ENCODE peak calls at places on chromosome 15, in five cellular contexts. S is endothelial cell of umbilical vein, B is PC-9, F is uterus, O is hepatocyte. N is an unnamed sample. For H3K9me3 and H3K4me1, the result is how much of the 10 kb centered on the place peaks cover.

GRCh38 chr15:40190591-40190990 is 29.7 kb downstream of the BUB1B start:
- DNase-seq in O (no peak), B (no peak), F (no peak), S (peak), N (no peak)

GRCh38 chr15:44207643-44208042 is 12.6 kb upstream of the FRMD5 start:
- DNase-seq in S (peak), B (no peak), O (no peak), F (no peak), N (no peak)

GRCh38 chr15:44545934-44546802 is 9.2 kb downstream of the EIF3J start:
- DNase-seq in B (no peak), S (peak), O (no peak), F (no peak), N (no peak)

GRCh38 chr15:50145451-50145872 is 26.4 kb upstream of the ATP8B4 start:
- DNase-seq in O (peak), S (peak), F (peak), B (no peak), N (no peak)

GRCh38 chr15:74642724-74643367 is 27.2 kb downstream of the CLK3 start:
- DNase-seq in F (no peak), S (peak), B (no peak), O (peak), N (peak)

GRCh38 chr15:62128916-62129315 is 36.2 kb downstream of the C2CD4B start:
- DNase-seq in O (no peak), F (no peak), S (no peak), B (no peak), N (no peak)

GRCh38 chr15:67823371-67824156 is 1.7 kb upstream of the SKOR1 start:
- DNase-seq in O (no peak), S (no peak), F (no peak), B (no peak), N (peak)

GRCh38 chr15:35306361-35306981 is 221.4 kb upstream of the NANOGP8 start:
- DNase-seq in B (peak), F (no peak), S (peak), O (peak), N (no peak)

GRCh38 chr15:59152694-59153450 is 47.9 kb downstream of the CCNB2 start:
- DNase-seq in O (no peak), B (no peak), F (no peak), S (no peak), N (no peak)

GRCh38 chr15:58260911-58261267 is 122.7 kb downstream of the AQP9 start:
- DNase-seq in F (no peak), B (peak), O (no peak), S (no peak), N (no peak)

GRCh38 chr15:51849866-51850265 is 20.4 kb downstream of the TMOD3 start:
- DNase-seq in O (no peak), B (no peak), F (no peak), S (no peak), N (no peak)
- H3K9me3 ChIP-seq in O (under half), B (under half), F (under half), S (under half), N (under half)

GRCh38 chr15:60708684-60709083 is 229.7 kb upstream of the ICE2 start:
- DNase-seq in B (no peak), F (no peak), O (no peak), S (peak), N (no peak)
- H3K27ac ChIP-seq in B (no peak), F (no peak), O (no peak), S (peak), N (no peak)

GRCh38 chr15:65040461-65040860 is 4.7 kb upstream of the SLC51B start:
- DNase-seq in O (no peak), F (no peak), B (no peak), S (no peak), N (peak)
- H3K4me1 ChIP-seq in O (under half), F (under half), B (under half), S (under half), N (under half)

GRCh38 chr15:25238126-25238525 is 200.7 kb downstream of the UBE3A start:
- DNase-seq in F (no peak), O (no peak), B (no peak), S (no peak), N (no peak)
- H3K9me3 ChIP-seq in F (under half), O (under half), B (under half), S (under half), N (under half)

GRCh38 chr15:90115783-90116182 is 13.5 kb upstream of the IDH2 start:
- DNase-seq in F (no peak), S (no peak), B (no peak), O (no peak), N (no peak)

GRCh38 chr15:90124487-90124886 is 22.2 kb upstream of the IDH2 start:
- DNase-seq in O (no peak), B (no peak), S (no peak), F (no peak), N (no peak)

GRCh38 chr15:90119367-90119766 is 17.1 kb upstream of the IDH2 start:
- DNase-seq in B (no peak), O (no peak), S (no peak), F (no peak), N (no peak)

GRCh38 chr15:90126022-90126421 is 23.8 kb upstream of the IDH2 start:
- DNase-seq in F (no peak), B (no peak), S (no peak), O (peak), N (no peak)

GRCh38 chr15:90121086-90121485 is 18.8 kb upstream of the IDH2 start:
- DNase-seq in B (no peak), O (no peak), F (no peak), S (no peak), N (no peak)
- H3K27ac ChIP-seq in B (no peak), O (no peak), F (no peak), S (no peak), N (no peak)

GRCh38 chr15:70322051-70322668 is 224.4 kb upstream of the TLE3 start:
- DNase-seq in S (no peak), F (no peak), O (no peak), B (no peak), N (no peak)
- H3K4me1 ChIP-seq in S (under half), F (under half), O (half or more), B (half or more), N (under half)

DNA sequence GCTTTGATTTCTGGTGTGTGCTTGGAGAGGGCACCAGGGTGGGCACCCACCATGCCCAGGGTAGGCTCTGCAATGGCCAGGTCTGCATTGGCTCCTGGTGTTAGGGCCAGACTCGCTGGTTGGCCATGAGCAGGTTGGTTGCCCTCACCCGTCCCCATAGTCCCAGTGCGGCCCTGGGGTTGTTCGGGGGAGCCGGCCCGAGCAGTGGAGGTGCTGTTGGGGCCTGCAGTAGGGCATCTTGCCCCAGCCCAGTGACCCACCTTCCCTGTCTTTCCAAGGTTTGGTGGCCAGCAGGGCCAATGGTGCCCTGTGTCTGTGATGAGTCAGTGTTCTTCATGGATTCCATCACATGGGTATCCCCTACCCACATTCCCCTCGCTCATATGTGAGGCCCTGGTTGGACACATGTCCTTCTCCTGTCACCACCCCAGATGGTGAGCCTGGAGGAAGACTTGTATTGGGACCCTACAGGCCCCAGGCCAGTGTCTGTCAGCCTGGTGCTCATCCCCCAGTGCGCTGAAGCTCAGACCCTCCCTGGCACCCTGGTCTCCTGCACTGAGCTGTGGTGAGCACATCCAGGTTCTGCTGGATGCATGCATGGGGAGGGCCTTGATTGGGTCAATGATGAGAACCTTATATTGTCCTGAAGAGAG is 190.1 kb downstream of the UBE3A start:
- DNase-seq in F (peak), B (no peak), S (no peak), O (no peak), N (no peak)
- H3K9me3 ChIP-seq in F (under half), B (under half), S (under half), O (under half), N (under half)